ENCODE peak calls at places on chromosomes 1 and 21, in ten cellular contexts. J is T-helper 2 cell; F is GM10248; D is A549; B is activated T-helper 1 cell treated with anti-CD3 and anti-CD28 coated beads, Interleukin-12 subunit alpha, Interleukin-12 subunit beta, Interleukin-2, Interleukin-4 antibody, amounts not matched to agents 30 ng/mL and 10 ng/mL and 1 ng/mL, durations not matched to agents 14 hours and 24 hours and 36 hours; R is nephron progenitor cell; Q is anterior cingulate cortex; I is CD4-positive, alpha-beta T cell; N is astrocyte; E is sigmoid colon. G is an unnamed sample.

GRCh38 chr1:8324176-8324810 is 6.4 kb downstream of the SLC45A1 start:
- DNase-seq in J (no peak), I (no peak), R (no peak), Q (no peak), F (no peak), D (no peak), N (no peak), B (no peak), E (no peak), G (no peak)

GRCh38 chr1:180167721-180168467 is 13.2 kb downstream of the QSOX1 start:
- DNase-seq in F (no peak), D (peak), E (peak), R (no peak), B (no peak), Q (no peak), J (no peak), I (no peak), N (no peak), G (peak)

GRCh38 chr1:30687886-30688285 is 35.5 kb downstream of the MATN1 start:
- DNase-seq in R (no peak), J (no peak), B (no peak), N (no peak), E (peak), I (no peak), Q (no peak), F (no peak), D (no peak), G (no peak)

GRCh38 chr1:62435231-62436038 is 1.4 kb upstream of the USP1 start:
- DNase-seq in J (no peak), Q (no peak), R (no peak), I (no peak), D (no peak), N (no peak), E (peak), F (no peak), B (no peak), G (peak)

GRCh38 chr1:228392111-228392936 is 14.3 kb downstream of the TRIM11 start:
- DNase-seq in J (no peak), Q (no peak), I (no peak), F (no peak), E (peak), B (no peak), N (no peak), D (no peak), R (no peak), G (no peak)

GRCh38 chr21:35072960-35073359 is 23.9 kb upstream of the RUNX1 start:
- DNase-seq in D (no peak), E (peak), J (no peak), Q (no peak), N (no peak), F (no peak), I (no peak), B (no peak), R (no peak), G (no peak)

GRCh38 chr1:160657477-160657820 is 10.6 kb upstream of the SLAMF1 start:
- DNase-seq in J (no peak), Q (no peak), E (no peak), B (no peak), I (no peak), R (no peak), F (no peak), N (no peak), D (no peak), G (no peak)

GRCh38 chr1:221099747-221100146 is 220.5 kb downstream of the HLX start:
- DNase-seq in E (no peak), N (no peak), F (no peak), I (no peak), R (no peak), Q (no peak), D (no peak), J (no peak), B (no peak), G (no peak)